ENCODE peak calls at places on chromosomes 5 and 9, in six cellular contexts. P is astrocyte, D is SK-N-MC, F is GM23248, B is SK-N-SH, A is HCT116. W is an unnamed sample.

GRCh38 chr5:14269395-14269794 is 126.3 kb downstream of the TRIO start:
- DNase-seq in B (no peak), D (no peak), P (no peak), F (no peak), A (no peak), W (no peak)

GRCh38 chr5:8349855-8350254 is 480.9 kb downstream of the MTRR start:
- DNase-seq in B (no peak), D (no peak), A (no peak), P (no peak), F (no peak), W (no peak)

GRCh38 chr9:88460583-88461332 is 72.5 kb downstream of the SPIN1 start:
- DNase-seq in A (no peak), F (peak; percentile 37), P (peak; percentile 54), D (no peak), B (no peak), W (no peak)

GRCh38 chr5:28499764-28500290 is 1461.4 kb upstream of the CDH9 start:
- DNase-seq in P (peak; percentile 49), A (no peak), B (no peak), F (no peak), D (no peak), W (no peak)

GRCh38 chr5:1324719-1325190 is 20.1 kb downstream of the CLPTM1L start:
- DNase-seq in D (no peak), A (no peak), P (no peak), B (no peak), F (no peak), W (no peak)

GRCh38 chr5:96952118-96952750 is 16.4 kb downstream of the LNPEP start:
- DNase-seq in D (no peak), B (no peak), A (no peak), F (no peak), P (no peak), W (peak; percentile 36)

GRCh38 chr9:95155211-95155610 is 162.3 kb downstream of the FANCC start:
- DNase-seq in A (no peak), B (no peak), F (no peak), P (no peak), D (no peak), W (no peak)

GRCh38 chr5:151694035-151694485 is 7.3 kb upstream of the SPARC start:
- DNase-seq in D (no peak), B (no peak), A (no peak), F (peak; percentile 53), P (no peak), W (peak; percentile 30)

GRCh38 chr5:97550164-97550563 is 367.1 kb upstream of the RIOK2 start:
- DNase-seq in B (no peak), F (peak; percentile 84), P (peak; percentile 63), D (no peak), A (no peak), W (peak; percentile 34)

GRCh38 chr9:124099860-124100259 is 88.3 kb downstream of the LHX2 start:
- DNase-seq in F (no peak), D (no peak), B (no peak), P (no peak), A (no peak), W (no peak)

GRCh38 chr5:154813736-154814135 is 36.7 kb downstream of the FAXDC2 start:
- DNase-seq in D (no peak), B (no peak), F (no peak), P (no peak), A (no peak), W (no peak)

GRCh38 chr9:25397746-25398145 is 280.5 kb downstream of the TUSC1 start:
- DNase-seq in A (no peak), D (no peak), B (no peak), F (no peak), P (no peak), W (no peak)

GRCh38 chr5:135559342-135559741 is 19.4 kb downstream of the CXCL14 start:
- DNase-seq in A (peak; percentile 38), B (no peak), D (no peak), P (no peak), F (no peak), W (no peak)

GRCh38 chr5:79143684-79144379 is 32.2 kb downstream of the BHMT start:
- DNase-seq in P (peak; percentile 52), B (no peak), A (peak; percentile 66), D (no peak), F (peak; percentile 43), W (peak; percentile 5)

GRCh38 chr9:111038336-111039202 is at the start of gene LPAR1:
- DNase-seq in B (peak; percentile 84), A (peak; percentile 24), F (peak; percentile 80), P (peak; percentile 47), D (no peak), W (peak; percentile 76)

GRCh38 chr9:110198357-110198756 is 9.6 kb downstream of the C9orf152 start:
- DNase-seq in D (no peak), B (no peak), A (no peak), F (no peak), P (no peak), W (no peak)

GRCh38 chr9:92719028-92719647 is 45.5 kb downstream of the BICD2 start:
- DNase-seq in D (no peak), P (no peak), A (no peak), B (no peak), F (no peak), W (no peak)

GRCh38 chr9:132099184-132099583 is 19.5 kb upstream of the MED27 start:
- DNase-seq in P (no peak), A (no peak), D (no peak), B (peak; percentile 35), F (no peak), W (no peak)

GRCh38 chr9:19894975-19895374 is 106.1 kb upstream of the SLC24A2 start:
- DNase-seq in A (no peak), B (no peak), D (no peak), P (peak; percentile 5), F (peak; percentile 43), W (peak; percentile 76)

GRCh38 chr9:114413909-114414308 is 26.1 kb upstream of the AKNA start:
- DNase-seq in B (no peak), P (peak; percentile 71), A (no peak), D (no peak), F (peak; percentile 64), W (peak; percentile 78)

GRCh38 chr5:175328176-175328575 is 115.8 kb downstream of the DRD1 start:
- DNase-seq in B (no peak), F (no peak), D (no peak), P (no peak), A (no peak), W (no peak)

GRCh38 chr9:95953986-95954385 is 78.5 kb downstream of the ERCC6L2 start:
- DNase-seq in P (no peak), A (no peak), D (no peak), F (no peak), B (no peak), W (no peak)

GRCh38 chr5:173628501-173628900 is 12.1 kb upstream of the BOD1 start:
- DNase-seq in D (no peak), P (no peak), F (no peak), B (no peak), A (no peak), W (no peak)
- H3K9ac ChIP-seq in D (no peak overlapping the region), P (no peak overlapping the region), F (no peak overlapping the region), B (no peak overlapping the region), A (no peak overlapping the region), W (no peak overlapping the region)

GRCh38 chr5:82276800-82277612 is 1.1 kb downstream of the RPS23 start:
- DNase-seq in P (no peak), D (no peak), B (no peak), A (no peak), F (no peak), W (no peak)
- H3K9ac ChIP-seq in P (peak overlapping the region; percentile 100), D (peak overlapping the region; percentile 100), B (peak overlapping the region; percentile 88), A (peak overlapping the region; percentile 92), F (peak overlapping the region; percentile 100), W (peak overlapping the region; percentile 92)

DNA sequence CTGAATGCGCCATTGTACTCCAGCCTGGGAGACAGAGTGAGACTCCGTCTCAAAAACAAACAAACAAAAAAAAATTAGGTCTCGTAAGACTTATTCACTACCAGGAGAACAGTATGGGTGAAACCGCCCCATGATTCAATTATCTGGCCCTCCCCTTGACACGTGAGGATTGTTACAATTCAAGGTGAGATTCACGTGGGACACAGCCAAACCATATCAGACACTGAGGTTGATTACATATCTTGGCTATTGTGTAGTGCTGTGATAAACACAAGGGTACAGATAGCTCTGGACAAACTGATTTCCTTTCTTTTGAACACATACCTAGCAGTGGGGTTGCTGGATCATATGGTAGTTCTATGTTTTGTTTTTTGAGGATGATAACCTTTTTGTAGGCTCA is 42.4 kb upstream of the PWWP2A start:
- DNase-seq in A (no peak), D (no peak), P (no peak), B (no peak), F (no peak), W (no peak)
- H3K9ac ChIP-seq in A (no peak overlapping the region), D (no peak overlapping the region), P (no peak overlapping the region), B (no peak overlapping the region), F (no peak overlapping the region), W (no peak overlapping the region)

DNA sequence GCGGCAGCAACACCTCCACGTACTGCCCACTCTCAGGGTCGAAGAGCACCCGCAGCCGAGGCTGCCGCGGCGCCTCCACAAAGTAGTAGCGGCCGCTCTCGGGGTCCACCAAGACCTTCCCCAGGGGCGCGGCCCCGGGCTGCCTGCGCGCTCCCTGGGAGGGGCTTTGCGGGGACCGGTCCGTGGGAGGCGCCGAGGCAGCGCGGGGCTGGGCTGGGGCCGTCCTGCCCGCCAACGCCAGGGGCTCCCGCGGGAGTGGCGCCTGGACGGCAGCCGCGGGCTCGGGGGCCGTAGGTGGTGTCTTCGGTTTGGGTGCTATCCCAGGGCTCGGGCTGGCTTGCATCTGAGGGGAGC is 2.6 kb upstream of the MZB1 start:
- DNase-seq in P (no peak), A (no peak), F (no peak), D (no peak), B (no peak), W (no peak)
- H3K9ac ChIP-seq in P (no peak overlapping the region), A (peak overlapping the region; percentile 89), F (peak overlapping the region; percentile 24), D (peak overlapping the region; percentile 61), B (no peak overlapping the region), W (no peak overlapping the region)

GRCh38 chr5:72451771-72452505 is 55.3 kb downstream of the ZNF366 start:
- DNase-seq in D (peak; percentile 12), B (peak; percentile 41), P (peak; percentile 66), A (no peak), F (peak; percentile 97), W (peak; percentile 72)
- H3K9ac ChIP-seq in D (no peak overlapping the region), B (peak overlapping the region; percentile 46), P (peak overlapping the region; percentile 17), A (no peak overlapping the region), F (peak overlapping the region; percentile 80), W (peak overlapping the region; percentile 21)

GRCh38 chr9:137083418-137084004 is 3.3 kb upstream of the MAN1B1 start:
- DNase-seq in F (peak; percentile 98), D (no peak), P (peak; percentile 92), A (peak; percentile 94), B (no peak), W (peak; percentile 97)

GRCh38 chr9:137085918-137086530 is 761 bp upstream of the MAN1B1 start:
- DNase-seq in B (peak; percentile 69), P (no peak), D (no peak), F (peak; percentile 74), A (no peak), W (peak; percentile 34)

GRCh38 chr9:137082925-137083290 is 3.9 kb upstream of the MAN1B1 start:
- DNase-seq in D (no peak), P (no peak), B (no peak), A (no peak), F (peak; percentile 5), W (no peak)

GRCh38 chr9:137082222-137082924 is 4.4 kb upstream of the MAN1B1 start:
- DNase-seq in B (no peak), D (no peak), P (no peak), F (no peak), A (no peak), W (no peak)

GRCh38 chr9:137084526-137084925 is 2.3 kb upstream of the MAN1B1 start:
- DNase-seq in A (no peak), F (no peak), D (no peak), P (no peak), B (no peak), W (no peak)
- H3K9ac ChIP-seq in A (peak overlapping the region; percentile 50), F (no peak overlapping the region), D (no peak overlapping the region), P (no peak overlapping the region), B (no peak overlapping the region), W (no peak overlapping the region)

GRCh38 chr9:128309551-128309950 is 12.7 kb downstream of the TRUB2 start:
- DNase-seq in A (no peak), B (no peak), P (no peak), F (no peak), D (no peak), W (no peak)
- H3K9ac ChIP-seq in A (no peak overlapping the region), B (no peak overlapping the region), P (no peak overlapping the region), F (no peak overlapping the region), D (no peak overlapping the region), W (no peak overlapping the region)